ENCODE peak calls at places on chromosome 5, in five cellular contexts. One of them, this sample, is unnamed.

GRCh38 chr5:1293997-1294838 is 650 bp downstream of the TERT start:
- DNase-seq in brain microvascular endothelial cell: no peak
- DNase-seq in CD8-positive, alpha-beta T cell: peak; percentile 44
- DNase-seq in cardiac muscle cell: no peak
- DNase-seq in lung: no peak
- DNase-seq in this sample: peak; percentile 11

GRCh38 chr5:218457-219289 is 553 bp downstream of the SDHA start:
- DNase-seq in brain microvascular endothelial cell: peak; percentile 39
- DNase-seq in CD8-positive, alpha-beta T cell: peak; percentile 53
- DNase-seq in cardiac muscle cell: peak; percentile 51
- DNase-seq in lung: peak; percentile 32
- DNase-seq in this sample: peak; percentile 62

GRCh38 chr5:57889558-57889957 is 406.9 kb upstream of the ACTBL2 start:
- DNase-seq in brain microvascular endothelial cell: peak; percentile 44
- DNase-seq in CD8-positive, alpha-beta T cell: no peak
- DNase-seq in cardiac muscle cell: peak; percentile 75
- DNase-seq in lung: no peak
- DNase-seq in this sample: peak; percentile 36

GRCh38 chr5:31083364-31083763 is 110.1 kb upstream of the CDH6 start:
- DNase-seq in brain microvascular endothelial cell: no peak
- DNase-seq in CD8-positive, alpha-beta T cell: no peak
- DNase-seq in cardiac muscle cell: no peak
- DNase-seq in lung: no peak
- DNase-seq in this sample: no peak

GRCh38 chr5:31232273-31232888 is 38.9 kb downstream of the CDH6 start:
- DNase-seq in brain microvascular endothelial cell: peak; percentile 63
- DNase-seq in CD8-positive, alpha-beta T cell: no peak
- DNase-seq in cardiac muscle cell: peak; percentile 79
- DNase-seq in lung: no peak
- DNase-seq in this sample: peak; percentile 44

GRCh38 chr5:433836-434235 is 9.1 kb upstream of the EXOC3 start:
- DNase-seq in brain microvascular endothelial cell: no peak
- DNase-seq in CD8-positive, alpha-beta T cell: no peak
- DNase-seq in cardiac muscle cell: no peak
- DNase-seq in lung: no peak
- DNase-seq in this sample: no peak

GRCh38 chr5:140175367-140176027 is 509 bp downstream of the CYSTM1 start:
- DNase-seq in brain microvascular endothelial cell: peak; percentile 52
- DNase-seq in CD8-positive, alpha-beta T cell: peak; percentile 70
- DNase-seq in cardiac muscle cell: peak; percentile 75
- DNase-seq in lung: peak; percentile 77
- DNase-seq in this sample: peak; percentile 69

GRCh38 chr5:161105563-161105962 is 253.6 kb upstream of the ATP10B start:
- DNase-seq in brain microvascular endothelial cell: no peak
- DNase-seq in CD8-positive, alpha-beta T cell: no peak
- DNase-seq in cardiac muscle cell: no peak
- DNase-seq in lung: no peak
- DNase-seq in this sample: no peak

GRCh38 chr5:127358782-127359181 is 68.2 kb downstream of the MEGF10 start:
- DNase-seq in brain microvascular endothelial cell: peak; percentile 6
- DNase-seq in CD8-positive, alpha-beta T cell: no peak
- DNase-seq in cardiac muscle cell: peak; percentile 40
- DNase-seq in lung: no peak
- DNase-seq in this sample: no peak

GRCh38 chr5:96940586-96940985 is 4.7 kb downstream of the LNPEP start:
- DNase-seq in brain microvascular endothelial cell: no peak
- DNase-seq in CD8-positive, alpha-beta T cell: no peak
- DNase-seq in cardiac muscle cell: no peak
- DNase-seq in lung: no peak
- DNase-seq in this sample: no peak
- H3K4me3 ChIP-seq in brain microvascular endothelial cell: no peak overlapping the region
- H3K4me3 ChIP-seq in CD8-positive, alpha-beta T cell: no peak overlapping the region
- H3K4me3 ChIP-seq in cardiac muscle cell: no peak overlapping the region
- H3K4me3 ChIP-seq in lung: no peak overlapping the region
- H3K4me3 ChIP-seq in this sample: no peak overlapping the region

GRCh38 chr5:32308951-32309350 is 3.8 kb downstream of the MTMR12 start:
- DNase-seq in brain microvascular endothelial cell: no peak
- DNase-seq in CD8-positive, alpha-beta T cell: no peak
- DNase-seq in cardiac muscle cell: peak; percentile 51
- DNase-seq in lung: no peak
- DNase-seq in this sample: no peak
- TF ChIP-seq CTCF in brain microvascular endothelial cell: no peak
- TF ChIP-seq CTCF in CD8-positive, alpha-beta T cell: no peak
- TF ChIP-seq CTCF in cardiac muscle cell: no peak
- TF ChIP-seq CTCF in lung: no peak
- TF ChIP-seq CTCF in this sample: no peak

GRCh38 chr5:94698189-94698588 is 79.7 kb downstream of the SLF1 start:
- DNase-seq in brain microvascular endothelial cell: no peak
- DNase-seq in CD8-positive, alpha-beta T cell: no peak
- DNase-seq in cardiac muscle cell: no peak
- DNase-seq in lung: no peak
- DNase-seq in this sample: no peak
- H3K4me3 ChIP-seq in brain microvascular endothelial cell: no peak overlapping the region
- H3K4me3 ChIP-seq in CD8-positive, alpha-beta T cell: no peak overlapping the region
- H3K4me3 ChIP-seq in cardiac muscle cell: no peak overlapping the region
- H3K4me3 ChIP-seq in lung: no peak overlapping the region
- H3K4me3 ChIP-seq in this sample: no peak overlapping the region

GRCh38 chr5:15682566-15682965 is 182.6 kb downstream of the FBXL7 start:
- DNase-seq in brain microvascular endothelial cell: no peak
- DNase-seq in CD8-positive, alpha-beta T cell: no peak
- DNase-seq in cardiac muscle cell: no peak
- DNase-seq in lung: no peak
- DNase-seq in this sample: no peak

GRCh38 chr5:15682122-15682521 is 182.1 kb downstream of the FBXL7 start:
- DNase-seq in brain microvascular endothelial cell: no peak
- DNase-seq in CD8-positive, alpha-beta T cell: no peak
- DNase-seq in cardiac muscle cell: no peak
- DNase-seq in lung: no peak
- DNase-seq in this sample: no peak

GRCh38 chr5:15687401-15687800 is 187.4 kb downstream of the FBXL7 start:
- DNase-seq in brain microvascular endothelial cell: no peak
- DNase-seq in CD8-positive, alpha-beta T cell: no peak
- DNase-seq in cardiac muscle cell: no peak
- DNase-seq in lung: no peak
- DNase-seq in this sample: no peak

GRCh38 chr5:15683332-15683731 is 183.4 kb downstream of the FBXL7 start:
- DNase-seq in brain microvascular endothelial cell: peak; percentile 12
- DNase-seq in CD8-positive, alpha-beta T cell: no peak
- DNase-seq in cardiac muscle cell: peak; percentile 78
- DNase-seq in lung: no peak
- DNase-seq in this sample: peak; percentile 61
- TF ChIP-seq CTCF in brain microvascular endothelial cell: peak; percentile 61
- TF ChIP-seq CTCF in CD8-positive, alpha-beta T cell: no peak
- TF ChIP-seq CTCF in cardiac muscle cell: peak; percentile 62
- TF ChIP-seq CTCF in lung: no peak
- TF ChIP-seq CTCF in this sample: peak; percentile 60

GRCh38 chr5:91281409-91281808 is 101.7 kb downstream of the ARRDC3 start:
- DNase-seq in brain microvascular endothelial cell: no peak
- DNase-seq in CD8-positive, alpha-beta T cell: no peak
- DNase-seq in cardiac muscle cell: peak; percentile 69
- DNase-seq in lung: no peak
- DNase-seq in this sample: no peak
- H3K4me3 ChIP-seq in brain microvascular endothelial cell: no peak overlapping the region
- H3K4me3 ChIP-seq in CD8-positive, alpha-beta T cell: no peak overlapping the region
- H3K4me3 ChIP-seq in cardiac muscle cell: no peak overlapping the region
- H3K4me3 ChIP-seq in lung: no peak overlapping the region
- H3K4me3 ChIP-seq in this sample: no peak overlapping the region

DNA sequence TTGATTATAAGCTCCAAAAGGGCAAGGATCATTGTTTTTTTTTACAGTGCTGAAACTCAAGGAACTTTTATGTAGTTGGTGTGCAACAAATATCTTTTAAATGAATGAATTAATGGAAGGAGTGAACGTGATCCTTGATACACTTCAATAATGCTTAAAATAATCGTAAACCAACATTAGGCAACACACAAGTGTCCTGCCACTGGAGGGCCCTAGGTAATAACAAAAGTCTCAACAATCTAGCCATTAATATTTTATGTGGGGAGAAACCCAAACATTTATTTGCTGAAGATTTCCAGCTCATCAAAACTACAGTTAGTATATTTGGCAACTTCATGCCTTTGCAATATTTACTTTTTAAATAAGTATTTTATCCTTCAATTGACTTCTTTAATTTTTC is 309.0 kb upstream of the FBXL7 start:
- DNase-seq in brain microvascular endothelial cell: no peak
- DNase-seq in CD8-positive, alpha-beta T cell: no peak
- DNase-seq in cardiac muscle cell: peak; percentile 43
- DNase-seq in lung: no peak
- DNase-seq in this sample: no peak
- TF ChIP-seq CTCF in brain microvascular endothelial cell: peak; percentile 34
- TF ChIP-seq CTCF in CD8-positive, alpha-beta T cell: no peak
- TF ChIP-seq CTCF in cardiac muscle cell: peak; percentile 27
- TF ChIP-seq CTCF in lung: no peak
- TF ChIP-seq CTCF in this sample: peak; percentile 26

GRCh38 chr5:176413709-176414191 is 2.6 kb downstream of the CLTB start:
- DNase-seq in brain microvascular endothelial cell: no peak
- DNase-seq in CD8-positive, alpha-beta T cell: no peak
- DNase-seq in cardiac muscle cell: no peak
- DNase-seq in lung: no peak
- DNase-seq in this sample: peak; percentile 42
- H3K4me3 ChIP-seq in brain microvascular endothelial cell: no peak overlapping the region
- H3K4me3 ChIP-seq in CD8-positive, alpha-beta T cell: no peak overlapping the region
- H3K4me3 ChIP-seq in cardiac muscle cell: no peak overlapping the region
- H3K4me3 ChIP-seq in lung: no peak overlapping the region
- H3K4me3 ChIP-seq in this sample: no peak overlapping the region

GRCh38 chr5:75152861-75153260 is 83.8 kb downstream of the ANKRD31 start:
- DNase-seq in brain microvascular endothelial cell: no peak
- DNase-seq in CD8-positive, alpha-beta T cell: no peak
- DNase-seq in cardiac muscle cell: peak; percentile 0
- DNase-seq in lung: no peak
- DNase-seq in this sample: no peak

DNA sequence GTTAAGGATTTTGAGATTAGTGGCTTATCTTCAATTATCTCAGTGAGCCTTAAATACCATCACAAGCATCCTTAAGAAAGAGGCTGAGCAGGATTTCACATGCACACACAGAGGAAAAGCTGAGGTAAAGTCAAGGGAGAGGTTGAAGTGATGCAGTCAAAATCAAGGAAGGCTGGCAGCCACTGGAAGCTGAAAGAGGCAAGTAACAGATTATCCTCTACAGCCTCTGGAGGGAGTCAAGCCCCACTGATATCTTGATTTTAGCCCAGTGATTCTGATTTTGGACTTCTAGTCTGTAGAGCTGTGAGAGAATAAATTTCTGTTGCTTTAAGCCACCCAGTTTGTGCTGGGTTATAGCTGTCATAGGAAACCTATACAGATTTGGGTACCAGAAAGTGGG is 80.1 kb downstream of the ANKRD31 start:
- DNase-seq in brain microvascular endothelial cell: no peak
- DNase-seq in CD8-positive, alpha-beta T cell: no peak
- DNase-seq in cardiac muscle cell: no peak
- DNase-seq in lung: no peak
- DNase-seq in this sample: peak; percentile 39
- TF ChIP-seq CTCF in brain microvascular endothelial cell: peak; percentile 43
- TF ChIP-seq CTCF in CD8-positive, alpha-beta T cell: no peak
- TF ChIP-seq CTCF in cardiac muscle cell: no peak
- TF ChIP-seq CTCF in lung: no peak
- TF ChIP-seq CTCF in this sample: peak; percentile 31

This sample was measured in WERI-Rb-1.